ENCODE peak calls at places on chromosome 19, in ten cellular contexts. G is heart left ventricle, X is IMR-90, E is H1, A is tibial nerve, K is breast epithelium, D is body of pancreas, S is adrenal gland, N is sigmoid colon, U is HCT116. F is an unnamed sample.

GRCh38 chr19:5891938-5892771 is 11.4 kb downstream of the NDUFA11 start:
- DNase-seq in D (peak; percentile 52), A (no peak), N (no peak), G (peak; percentile 55), U (no peak), S (peak; percentile 65), X (peak; percentile 35), K (no peak), E (no peak), F (no peak)

GRCh38 chr19:4636151-4636717 is 3.1 kb upstream of the TNFAIP8L1 start:
- DNase-seq in K (peak; percentile 67), S (peak; percentile 65), A (peak; percentile 34), G (peak; percentile 76), D (peak; percentile 63), E (no peak), N (peak; percentile 81), X (peak; percentile 34), U (no peak), F (peak; percentile 74)

GRCh38 chr19:38812841-38813320 is at the start of gene LGALS4:
- DNase-seq in A (no peak), E (no peak), S (no peak), X (no peak), N (no peak), D (peak; percentile 92), U (no peak), K (no peak), G (no peak), F (peak; percentile 93)

GRCh38 chr19:41967056-41967783 is 8.1 kb upstream of the RABAC1 start:
- DNase-seq in A (no peak), U (no peak), G (no peak), K (no peak), D (no peak), X (no peak), N (no peak), E (no peak), S (no peak), F (no peak)

GRCh38 chr19:2045501-2046045 is 5.5 kb downstream of the MKNK2 start:
- DNase-seq in A (no peak), N (peak; percentile 66), G (peak; percentile 51), E (no peak), K (no peak), D (peak; percentile 95), S (peak; percentile 39), X (no peak), U (no peak), F (no peak)

GRCh38 chr19:44947041-44947581 is 1.3 kb downstream of the APOC2 start:
- DNase-seq in A (no peak), K (no peak), N (no peak), U (no peak), D (no peak), S (no peak), E (no peak), G (no peak), X (no peak), F (no peak)

GRCh38 chr19:1613808-1614570 is 8.7 kb upstream of the UQCR11 start:
- DNase-seq in X (no peak), U (no peak), A (no peak), N (no peak), K (no peak), G (no peak), E (no peak), S (no peak), D (no peak), F (no peak)

GRCh38 chr19:50222691-50223438 is 19.4 kb downstream of the MYH14 start:
- DNase-seq in N (no peak), X (no peak), G (no peak), K (no peak), A (no peak), U (no peak), E (no peak), S (no peak), D (no peak), F (no peak)

GRCh38 chr19:4456843-4457653 is 546 bp downstream of the UBXN6 start:
- DNase-seq in X (peak; percentile 56), N (no peak), A (no peak), D (no peak), K (no peak), E (peak; percentile 44), S (peak; percentile 64), U (no peak), G (no peak), F (peak; percentile 65)

GRCh38 chr19:35644206-35644986 is 2.9 kb downstream of the ETV2 start:
- DNase-seq in U (peak; percentile 93), X (peak; percentile 88), S (peak; percentile 97), A (peak; percentile 87), G (peak; percentile 97), K (peak; percentile 93), D (peak; percentile 98), N (peak; percentile 98), E (peak; percentile 88), F (peak; percentile 99)
- TF ChIP-seq POLR2A in U (no peak), X (no peak), S (peak; percentile 74), A (no peak), G (no peak), K (no peak), D (peak; percentile 68), N (no peak), E (no peak), F (peak; percentile 75)

DNA sequence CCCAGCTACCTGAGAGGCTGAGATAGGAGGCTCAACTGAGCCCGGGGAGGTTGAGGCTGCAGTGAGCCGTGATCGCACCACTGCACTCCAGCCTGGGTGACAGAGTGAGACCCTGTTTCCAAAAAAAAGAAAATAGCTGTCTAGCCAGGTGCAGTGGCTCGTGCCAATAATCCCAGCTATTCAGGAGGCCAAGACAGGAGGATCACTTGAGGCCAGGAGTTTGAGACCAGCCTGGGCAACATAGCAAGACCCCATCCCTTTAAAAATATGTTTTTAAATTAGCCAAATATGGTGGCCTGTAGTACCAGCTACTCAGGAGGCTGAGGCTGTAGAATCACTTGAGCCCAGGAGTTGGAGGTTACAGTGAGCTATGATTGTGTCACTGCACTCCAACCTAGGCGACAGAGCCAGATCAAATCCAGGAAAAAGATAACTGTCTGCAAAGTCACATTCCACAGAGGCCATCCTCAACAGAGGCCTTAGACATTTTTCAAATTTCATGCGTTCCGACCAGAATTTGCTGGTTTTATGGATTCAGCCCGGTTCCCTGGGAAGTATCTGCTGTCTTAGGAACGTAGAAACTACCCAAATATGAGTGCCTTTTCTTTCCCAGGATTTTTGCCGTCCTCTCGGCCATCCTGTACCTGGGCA is 58.7 kb upstream of the USE1 start:
- DNase-seq in N (no peak), X (no peak), S (no peak), E (no peak), G (no peak), D (no peak), U (no peak), K (no peak), A (no peak), F (no peak)
- H3K36me3 ChIP-seq in N (peaks cover 30% of the 10 kb centered on the region), X (peaks cover 73% of the 10 kb centered on the region), S (no peaks in the 10 kb centered on the region), E (peaks cover 11% of the 10 kb centered on the region), G (peaks cover 86% of the 10 kb centered on the region), D (peaks cover 12% of the 10 kb centered on the region), U (peaks cover 23% of the 10 kb centered on the region), K (no peaks in the 10 kb centered on the region), A (peaks cover 19% of the 10 kb centered on the region), F (no peaks in the 10 kb centered on the region)

GRCh38 chr19:15986694-15987093 is 37.9 kb downstream of the OR10H4 start:
- DNase-seq in U (no peak), D (no peak), X (no peak), N (no peak), K (no peak), A (no peak), S (no peak), E (no peak), G (no peak), F (no peak)
- H3K27me3 ChIP-seq in U (no peaks in the 10 kb centered on the region), D (no peaks in the 10 kb centered on the region), X (no peaks in the 10 kb centered on the region), N (no peaks in the 10 kb centered on the region), K (no peaks in the 10 kb centered on the region), A (no peaks in the 10 kb centered on the region), S (peaks cover 3% of the 10 kb centered on the region), E (no peaks in the 10 kb centered on the region), G (peaks cover 3% of the 10 kb centered on the region), F (no peaks in the 10 kb centered on the region)

GRCh38 chr19:17336872-17337674 is at the start of gene GTPBP3:
- DNase-seq in A (peak; percentile 98), U (peak; percentile 99), K (peak; percentile 97), D (peak; percentile 97), G (peak; percentile 98), E (peak; percentile 96), N (peak; percentile 99), X (peak; percentile 98), S (peak; percentile 98), F (peak; percentile 96)
- TF ChIP-seq POLR2A in A (no peak), U (peak; percentile 65), K (no peak), D (peak; percentile 57), G (no peak), E (no peak), N (no peak), X (no peak), S (peak; percentile 47), F (peak; percentile 47)

GRCh38 chr19:7554990-7555864 is 19.7 kb downstream of the PNPLA6 start:
- DNase-seq in K (no peak), E (peak; percentile 73), G (no peak), D (no peak), N (no peak), U (no peak), X (no peak), A (no peak), S (no peak), F (no peak)

GRCh38 chr19:7554565-7554964 is 19.0 kb downstream of the PNPLA6 start:
- DNase-seq in D (no peak), U (no peak), K (no peak), A (no peak), G (no peak), S (no peak), E (no peak), N (no peak), X (no peak), F (no peak)

GRCh38 chr19:7558667-7559066 is 23.1 kb downstream of the PNPLA6 start:
- DNase-seq in G (no peak), E (no peak), D (no peak), U (no peak), S (no peak), K (no peak), N (no peak), A (no peak), X (no peak), F (no peak)

GRCh38 chr19:7559102-7559501 is 23.6 kb downstream of the PNPLA6 start:
- DNase-seq in X (no peak), U (no peak), K (no peak), E (no peak), S (no peak), N (no peak), A (no peak), G (no peak), D (no peak), F (no peak)

GRCh38 chr19:7556696-7557315 is 21.3 kb downstream of the PNPLA6 start:
- DNase-seq in X (no peak), U (no peak), K (no peak), S (no peak), N (no peak), D (no peak), G (no peak), A (no peak), E (no peak), F (no peak)
- H3K36me3 ChIP-seq in X (peaks cover 70% of the 10 kb centered on the region), U (peaks cover 6% of the 10 kb centered on the region), K (no peaks in the 10 kb centered on the region), S (no peaks in the 10 kb centered on the region), N (peaks cover 30% of the 10 kb centered on the region), D (peaks cover 20% of the 10 kb centered on the region), G (peaks cover 60% of the 10 kb centered on the region), A (peaks cover 19% of the 10 kb centered on the region), E (peaks cover 22% of the 10 kb centered on the region), F (peaks cover 82% of the 10 kb centered on the region)